ENCODE peak calls at places on chromosomes 4 and X, in eight cellular contexts. M is GM19239; C is SW480; A is NCI-H1417 treated with DMSO at 0.1 percent for 48 hours; Y is right cardiac atrium; T is T-helper 1 cell; F is activated naive CD4-positive, alpha-beta T cell treated with anti-CD3 and anti-CD28 coated beads for 36 hours; R is COR-L47. W is an unnamed sample.

GRCh38 chr4:88697113-88697512 is 516 bp downstream of the NAP1L5 start:
- DNase-seq in M (no peak), C (no peak), A (no peak), Y (peak; percentile 27), T (no peak), F (peak; percentile 28), R (no peak), W (no peak)

GRCh38 chr4:174156239-174156826 is 127.1 kb downstream of the FBXO8 start:
- DNase-seq in M (peak; percentile 3), C (peak; percentile 50), A (peak; percentile 66), Y (no peak), T (no peak), F (no peak), R (peak; percentile 49), W (no peak)

GRCh38 chr4:129344058-129344457 is 248.1 kb downstream of the C4orf33 start:
- DNase-seq in M (peak; percentile 2), C (peak; percentile 16), A (no peak), Y (no peak), T (no peak), F (peak; percentile 37), R (peak; percentile 20), W (peak; percentile 14)

GRCh38 chrX:118459494-118459893 is 36.1 kb upstream of the DOCK11 start:
- DNase-seq in M (peak; percentile 12), C (peak; percentile 50), A (peak; percentile 9), Y (no peak), T (no peak), F (peak; percentile 37), R (peak; percentile 32), W (no peak)

GRCh38 chr4:139011220-139011950 is 4.2 kb upstream of the NOCT start:
- DNase-seq in M (no peak), C (no peak), A (no peak), Y (no peak), T (no peak), F (no peak), R (no peak), W (no peak)

GRCh38 chrX:37672563-37672962 is 13.0 kb upstream of the XK start:
- DNase-seq in M (no peak), C (no peak), A (no peak), Y (no peak), T (no peak), F (no peak), R (no peak), W (no peak)

GRCh38 chrX:117607571-117607970 is 509.0 kb downstream of the KLHL13 start:
- DNase-seq in M (no peak), C (no peak), A (no peak), Y (no peak), T (no peak), F (no peak), R (no peak), W (no peak)

GRCh38 chr4:89469930-89470375 is 162.4 kb upstream of the GPRIN3 start:
- DNase-seq in M (no peak), C (peak; percentile 25), A (no peak), Y (no peak), T (no peak), F (peak; percentile 54), R (no peak), W (no peak)

GRCh38 chr4:15479913-15480185 is 10.2 kb downstream of the CC2D2A start:
- DNase-seq in M (no peak), C (no peak), A (no peak), Y (no peak), T (no peak), F (no peak), R (no peak), W (no peak)

GRCh38 chr4:20356565-20356964 is 104.9 kb downstream of the SLIT2 start:
- DNase-seq in M (no peak), C (no peak), A (peak; percentile 46), Y (no peak), T (no peak), F (no peak), R (peak; percentile 78), W (peak; percentile 62)

GRCh38 chrX:13078739-13079444 is 34.5 kb upstream of the FAM9C start:
- DNase-seq in M (no peak), C (no peak), A (no peak), Y (peak; percentile 28), T (no peak), F (no peak), R (no peak), W (no peak)

GRCh38 chr4:47543331-47543730 is 58.3 kb downstream of the ATP10D start:
- DNase-seq in M (no peak), C (no peak), A (no peak), Y (no peak), T (no peak), F (no peak), R (peak; percentile 14), W (no peak)

GRCh38 chr4:39469429-39470077 is 10.7 kb downstream of the LIAS start:
- DNase-seq in M (no peak), C (peak; percentile 60), A (no peak), Y (peak; percentile 30), T (no peak), F (peak; percentile 24), R (peak; percentile 73), W (peak; percentile 52)

GRCh38 chr4:183971938-183972490 is 66.9 kb downstream of the STOX2 start:
- DNase-seq in M (no peak), C (no peak), A (no peak), Y (no peak), T (no peak), F (no peak), R (no peak), W (no peak)

GRCh38 chrX:26557691-26558321 is 341.8 kb downstream of the MAGEB5 start:
- DNase-seq in M (no peak), C (no peak), A (no peak), Y (peak; percentile 13), T (no peak), F (no peak), R (no peak), W (no peak)

GRCh38 chr4:18109677-18110076 is 88.1 kb upstream of the LCORL start:
- DNase-seq in M (no peak), C (no peak), A (no peak), Y (no peak), T (no peak), F (no peak), R (no peak), W (no peak)

GRCh38 chr4:122762966-122763716 is 30.6 kb downstream of the BBS12 start:
- DNase-seq in M (no peak), C (no peak), A (no peak), Y (no peak), T (no peak), F (no peak), R (no peak), W (no peak)

GRCh38 chr4:24988776-24989175 is 42.0 kb downstream of the LGI2 start:
- DNase-seq in M (no peak), C (peak; percentile 32), A (no peak), Y (no peak), T (no peak), F (no peak), R (peak; percentile 33), W (no peak)

GRCh38 chr4:145340071-145340695 is 141.5 kb upstream of the SMAD1 start:
- DNase-seq in M (no peak), C (no peak), A (no peak), Y (no peak), T (no peak), F (no peak), R (no peak), W (no peak)

GRCh38 chr4:156971623-156972369 is at the start of gene PDGFC:
- DNase-seq in M (no peak), C (peak; percentile 8), A (no peak), Y (peak; percentile 73), T (no peak), F (peak; percentile 13), R (peak; percentile 52), W (no peak)

GRCh38 chr4:187789078-187789477 is 206.5 kb upstream of the ZFP42 start:
- DNase-seq in M (no peak), C (no peak), A (no peak), Y (no peak), T (no peak), F (no peak), R (no peak), W (no peak)

GRCh38 chrX:39551748-39552147 is 546.0 kb downstream of the BCOR start:
- DNase-seq in M (no peak), C (no peak), A (no peak), Y (no peak), T (no peak), F (no peak), R (no peak), W (no peak)

GRCh38 chr4:72701987-72702819 is 133.2 kb upstream of the ADAMTS3 start:
- DNase-seq in M (peak; percentile 24), C (peak; percentile 27), A (peak; percentile 1), Y (no peak), T (no peak), F (peak; percentile 56), R (peak; percentile 63), W (peak; percentile 17)

GRCh38 chr4:155639674-155640529 is 26.7 kb upstream of the GUCY1A1 start:
- DNase-seq in M (peak; percentile 27), C (no peak), A (no peak), Y (no peak), T (no peak), F (no peak), R (no peak), W (no peak)